ENCODE peak calls at places on chromosomes 5 and 9, in nine cellular contexts. One of them, this sample, is unnamed.
A peak's percentile ranks its signal among the peaks of the same experiment; 100 is the strongest.

GRCh38 chr5:4544049-4544675 is 596.0 kb upstream of the ADAMTS16 start:
- DNase-seq in activated T-cell treated with anti-CD3 and anti-CD28 coated beads, Interleukin-2, amount 50 U/mL, for 72 hours: no peak
- DNase-seq in epithelial cell of esophagus: no peak
- DNase-seq in AG10803: no peak
- DNase-seq in stimulated activated CD4-positive, alpha-beta T cell treated with anti-CD3 and anti-CD28 coated beads, Interleukin-1b, Interleukin-23, amount 100 ng/mL, for 4 hours: no peak
- DNase-seq in stimulated activated CD8-positive, alpha-beta memory T cell treated with anti-CD3 and anti-CD28 coated beads, Interleukin-12 subunit alpha, Interleukin-12 subunit beta, amount 100 ng/mL, for 1 hour: no peak
- DNase-seq in adrenal gland: no peak
- DNase-seq in CD4-positive, alpha-beta T cell: no peak
- DNase-seq in GM20000: no peak
- DNase-seq in this sample: no peak

GRCh38 chr5:173714551-173715428 is 98.3 kb upstream of the BOD1 start:
- DNase-seq in CD4-positive, alpha-beta T cell: no peak
- DNase-seq in AG10803: peak; percentile 76
- DNase-seq in adrenal gland: peak; percentile 86
- DNase-seq in epithelial cell of esophagus: peak; percentile 90
- DNase-seq in stimulated activated CD4-positive, alpha-beta T cell treated with anti-CD3 and anti-CD28 coated beads, Interleukin-1b, Interleukin-23, amount 100 ng/mL, for 4 hours: no peak
- DNase-seq in stimulated activated CD8-positive, alpha-beta memory T cell treated with anti-CD3 and anti-CD28 coated beads, Interleukin-12 subunit alpha, Interleukin-12 subunit beta, amount 100 ng/mL, for 1 hour: no peak
- DNase-seq in activated T-cell treated with anti-CD3 and anti-CD28 coated beads, Interleukin-2, amount 50 U/mL, for 72 hours: no peak
- DNase-seq in GM20000: no peak
- DNase-seq in this sample: no peak

GRCh38 chr9:97744710-97745708 is 47.9 kb upstream of the XPA start:
- DNase-seq in stimulated activated CD8-positive, alpha-beta memory T cell treated with anti-CD3 and anti-CD28 coated beads, Interleukin-12 subunit alpha, Interleukin-12 subunit beta, amount 100 ng/mL, for 1 hour: no peak
- DNase-seq in CD4-positive, alpha-beta T cell: no peak
- DNase-seq in adrenal gland: peak; percentile 68
- DNase-seq in epithelial cell of esophagus: no peak
- DNase-seq in GM20000: no peak
- DNase-seq in AG10803: no peak
- DNase-seq in activated T-cell treated with anti-CD3 and anti-CD28 coated beads, Interleukin-2, amount 50 U/mL, for 72 hours: no peak
- DNase-seq in stimulated activated CD4-positive, alpha-beta T cell treated with anti-CD3 and anti-CD28 coated beads, Interleukin-1b, Interleukin-23, amount 100 ng/mL, for 4 hours: no peak
- DNase-seq in this sample: no peak

GRCh38 chr9:96852676-96853075 is 1.6 kb downstream of the ZNF782 start:
- DNase-seq in CD4-positive, alpha-beta T cell: no peak
- DNase-seq in stimulated activated CD4-positive, alpha-beta T cell treated with anti-CD3 and anti-CD28 coated beads, Interleukin-1b, Interleukin-23, amount 100 ng/mL, for 4 hours: no peak
- DNase-seq in GM20000: no peak
- DNase-seq in stimulated activated CD8-positive, alpha-beta memory T cell treated with anti-CD3 and anti-CD28 coated beads, Interleukin-12 subunit alpha, Interleukin-12 subunit beta, amount 100 ng/mL, for 1 hour: no peak
- DNase-seq in adrenal gland: no peak
- DNase-seq in AG10803: no peak
- DNase-seq in activated T-cell treated with anti-CD3 and anti-CD28 coated beads, Interleukin-2, amount 50 U/mL, for 72 hours: no peak
- DNase-seq in epithelial cell of esophagus: peak; percentile 27
- DNase-seq in this sample: no peak

GRCh38 chr5:175887463-175887862 is 16.1 kb downstream of the CPLX2 start:
- DNase-seq in adrenal gland: no peak
- DNase-seq in stimulated activated CD8-positive, alpha-beta memory T cell treated with anti-CD3 and anti-CD28 coated beads, Interleukin-12 subunit alpha, Interleukin-12 subunit beta, amount 100 ng/mL, for 1 hour: no peak
- DNase-seq in activated T-cell treated with anti-CD3 and anti-CD28 coated beads, Interleukin-2, amount 50 U/mL, for 72 hours: no peak
- DNase-seq in AG10803: no peak
- DNase-seq in CD4-positive, alpha-beta T cell: no peak
- DNase-seq in stimulated activated CD4-positive, alpha-beta T cell treated with anti-CD3 and anti-CD28 coated beads, Interleukin-1b, Interleukin-23, amount 100 ng/mL, for 4 hours: no peak
- DNase-seq in GM20000: no peak
- DNase-seq in epithelial cell of esophagus: no peak
- DNase-seq in this sample: no peak

GRCh38 chr5:171693397-171693796 is 92.2 kb upstream of the SMIM23 start:
- DNase-seq in GM20000: no peak
- DNase-seq in adrenal gland: no peak
- DNase-seq in stimulated activated CD8-positive, alpha-beta memory T cell treated with anti-CD3 and anti-CD28 coated beads, Interleukin-12 subunit alpha, Interleukin-12 subunit beta, amount 100 ng/mL, for 1 hour: no peak
- DNase-seq in AG10803: no peak
- DNase-seq in activated T-cell treated with anti-CD3 and anti-CD28 coated beads, Interleukin-2, amount 50 U/mL, for 72 hours: no peak
- DNase-seq in epithelial cell of esophagus: no peak
- DNase-seq in CD4-positive, alpha-beta T cell: no peak
- DNase-seq in stimulated activated CD4-positive, alpha-beta T cell treated with anti-CD3 and anti-CD28 coated beads, Interleukin-1b, Interleukin-23, amount 100 ng/mL, for 4 hours: no peak
- DNase-seq in this sample: no peak

GRCh38 chr5:120108586-120109254 is 355.4 kb upstream of the PRR16 start:
- DNase-seq in activated T-cell treated with anti-CD3 and anti-CD28 coated beads, Interleukin-2, amount 50 U/mL, for 72 hours: no peak
- DNase-seq in adrenal gland: no peak
- DNase-seq in stimulated activated CD4-positive, alpha-beta T cell treated with anti-CD3 and anti-CD28 coated beads, Interleukin-1b, Interleukin-23, amount 100 ng/mL, for 4 hours: no peak
- DNase-seq in AG10803: peak; percentile 65
- DNase-seq in CD4-positive, alpha-beta T cell: no peak
- DNase-seq in stimulated activated CD8-positive, alpha-beta memory T cell treated with anti-CD3 and anti-CD28 coated beads, Interleukin-12 subunit alpha, Interleukin-12 subunit beta, amount 100 ng/mL, for 1 hour: no peak
- DNase-seq in epithelial cell of esophagus: peak; percentile 39
- DNase-seq in GM20000: no peak
- DNase-seq in this sample: no peak

GRCh38 chr5:10756539-10756938 is 4.5 kb downstream of the DAP start:
- DNase-seq in adrenal gland: no peak
- DNase-seq in AG10803: peak; percentile 76
- DNase-seq in CD4-positive, alpha-beta T cell: no peak
- DNase-seq in epithelial cell of esophagus: no peak
- DNase-seq in stimulated activated CD8-positive, alpha-beta memory T cell treated with anti-CD3 and anti-CD28 coated beads, Interleukin-12 subunit alpha, Interleukin-12 subunit beta, amount 100 ng/mL, for 1 hour: no peak
- DNase-seq in GM20000: peak; percentile 34
- DNase-seq in activated T-cell treated with anti-CD3 and anti-CD28 coated beads, Interleukin-2, amount 50 U/mL, for 72 hours: no peak
- DNase-seq in stimulated activated CD4-positive, alpha-beta T cell treated with anti-CD3 and anti-CD28 coated beads, Interleukin-1b, Interleukin-23, amount 100 ng/mL, for 4 hours: no peak
- DNase-seq in this sample: no peak

GRCh38 chr9:83649080-83649479 is 26.1 kb downstream of the IDNK start:
- DNase-seq in stimulated activated CD4-positive, alpha-beta T cell treated with anti-CD3 and anti-CD28 coated beads, Interleukin-1b, Interleukin-23, amount 100 ng/mL, for 4 hours: peak; percentile 71
- DNase-seq in stimulated activated CD8-positive, alpha-beta memory T cell treated with anti-CD3 and anti-CD28 coated beads, Interleukin-12 subunit alpha, Interleukin-12 subunit beta, amount 100 ng/mL, for 1 hour: peak; percentile 53
- DNase-seq in adrenal gland: peak; percentile 71
- DNase-seq in activated T-cell treated with anti-CD3 and anti-CD28 coated beads, Interleukin-2, amount 50 U/mL, for 72 hours: peak; percentile 68
- DNase-seq in epithelial cell of esophagus: peak; percentile 54
- DNase-seq in AG10803: peak; percentile 46
- DNase-seq in GM20000: peak; percentile 68
- DNase-seq in CD4-positive, alpha-beta T cell: peak; percentile 66
- DNase-seq in this sample: peak; percentile 54

GRCh38 chr5:103755974-103756373 is 193.4 kb upstream of the NUDT12 start:
- DNase-seq in adrenal gland: no peak
- DNase-seq in AG10803: no peak
- DNase-seq in CD4-positive, alpha-beta T cell: no peak
- DNase-seq in GM20000: no peak
- DNase-seq in activated T-cell treated with anti-CD3 and anti-CD28 coated beads, Interleukin-2, amount 50 U/mL, for 72 hours: no peak
- DNase-seq in epithelial cell of esophagus: no peak
- DNase-seq in stimulated activated CD8-positive, alpha-beta memory T cell treated with anti-CD3 and anti-CD28 coated beads, Interleukin-12 subunit alpha, Interleukin-12 subunit beta, amount 100 ng/mL, for 1 hour: no peak
- DNase-seq in stimulated activated CD4-positive, alpha-beta T cell treated with anti-CD3 and anti-CD28 coated beads, Interleukin-1b, Interleukin-23, amount 100 ng/mL, for 4 hours: no peak
- DNase-seq in this sample: no peak

This sample was measured in right cardiac atrium.